ENCODE peak calls at places on chromosomes 3 and 15, in four cellular contexts. G, Y, F and U are unnamed samples.

GRCh38 chr15:55778932-55779331 is 36.0 kb upstream of the PRTG start:
- DNase-seq in F (no peak), Y (no peak), G (no peak), U (no peak)

GRCh38 chr3:59426851-59427565 is 377.2 kb upstream of the CFAP20DC start:
- DNase-seq in G (no peak), F (no peak), Y (no peak), U (no peak)

GRCh38 chr15:56774356-56774755 is 41.0 kb upstream of the ZNF280D start:
- DNase-seq in Y (no peak), F (no peak), G (no peak), U (no peak)

GRCh38 chr15:57462391-57462790 is 86.1 kb downstream of the CGNL1 start:
- DNase-seq in F (no peak), G (no peak), Y (no peak), U (no peak)

GRCh38 chr15:83503595-83504364 is 56.6 kb downstream of the SH3GL3 start:
- DNase-seq in F (no peak), G (no peak), Y (no peak), U (no peak)

GRCh38 chr3:73827658-73828313 is 203.0 kb upstream of the PDZRN3 start:
- DNase-seq in F (no peak), Y (no peak), G (no peak), U (no peak)

GRCh38 chr3:170555329-170555728 is 30.5 kb downstream of the SLC7A14 start:
- DNase-seq in G (no peak), F (no peak), Y (no peak), U (no peak)

GRCh38 chr15:55108858-55109518 is 87.8 kb downstream of the RSL24D1 start:
- DNase-seq in F (no peak), Y (peak), G (peak), U (peak)

GRCh38 chr15:79376383-79376782 is 55.8 kb upstream of the MINAR1 start:
- DNase-seq in G (no peak), F (no peak), Y (no peak), U (no peak)

GRCh38 chr3:119883461-119884160 is 101.7 kb downstream of the NR1I2 start:
- DNase-seq in F (no peak), Y (no peak), G (no peak), U (no peak)

GRCh38 chr15:85733415-85733814 is 61.3 kb downstream of the KLHL25 start:
- DNase-seq in G (no peak), Y (no peak), F (no peak), U (no peak)

GRCh38 chr3:129985113-129985512 is 10.6 kb downstream of the TRH start:
- DNase-seq in G (no peak), F (no peak), Y (no peak), U (no peak)

GRCh38 chr3:174957581-174958001 is 98.5 kb downstream of the NAALADL2 start:
- DNase-seq in F (no peak), Y (no peak), G (no peak), U (no peak)

GRCh38 chr3:123870033-123870432 is 14.1 kb downstream of the MYLK start:
- DNase-seq in F (no peak), G (no peak), Y (no peak), U (no peak)